ENCODE peak calls at places on chromosomes 6 and 20, in four cellular contexts. One of them, this sample, is unnamed.

GRCh38 chr20:59776626-59777320 is 156.7 kb downstream of the SYCP2 start:
- DNase-seq in Kasumi-1: no peak
- DNase-seq in IMR-90: no peak
- DNase-seq in endothelial cell: no peak
- DNase-seq in this sample: no peak

GRCh38 chr20:20463933-20464374 is 96.0 kb downstream of the INSM1 start:
- DNase-seq in Kasumi-1: no peak
- DNase-seq in endothelial cell: no peak
- DNase-seq in IMR-90: no peak
- DNase-seq in this sample: no peak

GRCh38 chr6:98020222-98020621 is 737.2 kb upstream of the MMS22L start:
- DNase-seq in IMR-90: no peak
- DNase-seq in Kasumi-1: no peak
- DNase-seq in endothelial cell: no peak
- DNase-seq in this sample: no peak

GRCh38 chr20:45987108-45987780 is 15.2 kb upstream of the ZNF335 start:
- DNase-seq in endothelial cell: peak
- DNase-seq in Kasumi-1: peak
- DNase-seq in IMR-90: peak
- DNase-seq in this sample: no peak

GRCh38 chr6:56808871-56809359 is 146.0 kb upstream of the BEND6 start:
- DNase-seq in Kasumi-1: no peak
- DNase-seq in endothelial cell: no peak
- DNase-seq in IMR-90: peak
- DNase-seq in this sample: no peak

GRCh38 chr20:57990396-57990987 is 238.0 kb downstream of the ANKRD60 start:
- DNase-seq in endothelial cell: no peak
- DNase-seq in IMR-90: no peak
- DNase-seq in Kasumi-1: no peak
- DNase-seq in this sample: no peak

GRCh38 chr6:72911463-72912153 is 289.7 kb downstream of the KCNQ5 start:
- DNase-seq in IMR-90: peak
- DNase-seq in endothelial cell: no peak
- DNase-seq in Kasumi-1: peak
- DNase-seq in this sample: peak

GRCh38 chr6:138229663-138230194 is 11.4 kb upstream of the PBOV1 start:
- DNase-seq in Kasumi-1: no peak
- DNase-seq in IMR-90: no peak
- DNase-seq in endothelial cell: no peak
- DNase-seq in this sample: no peak

GRCh38 chr20:64091762-64092161 is 7.6 kb upstream of the LKAAEAR1 start:
- DNase-seq in endothelial cell: no peak
- DNase-seq in IMR-90: no peak
- DNase-seq in Kasumi-1: no peak
- DNase-seq in this sample: no peak

GRCh38 chr6:38708483-38708882 is 5.5 kb upstream of the GLO1 start:
- DNase-seq in endothelial cell: no peak
- DNase-seq in Kasumi-1: no peak
- DNase-seq in IMR-90: no peak
- DNase-seq in this sample: no peak

GRCh38 chr6:73566954-73567591 is 46.2 kb upstream of the EEF1A1 start:
- DNase-seq in endothelial cell: no peak
- DNase-seq in Kasumi-1: no peak
- DNase-seq in IMR-90: peak
- DNase-seq in this sample: peak

GRCh38 chr20:41167118-41167470 is 29.8 kb downstream of the PLCG1 start:
- DNase-seq in endothelial cell: no peak
- DNase-seq in IMR-90: no peak
- DNase-seq in Kasumi-1: no peak
- DNase-seq in this sample: no peak